ENCODE peak calls at places on chromosomes 5 and 9, in ten cellular contexts. One of them, this sample, is unnamed.

GRCh38 chr5:154945695-154946301 is 4.9 kb downstream of the MRPL22 start:
- DNase-seq in AG04450: no peak
- DNase-seq in neural progenitor cell: peak
- DNase-seq in mammary epithelial cell: no peak
- DNase-seq in CD8-positive, alpha-beta T cell: no peak
- DNase-seq in NB4: peak
- DNase-seq in astrocyte of the spinal cord: peak
- DNase-seq in Panc1: no peak
- DNase-seq in psoas muscle: no peak
- DNase-seq in cardiac fibroblast: peak
- DNase-seq in this sample: no peak

GRCh38 chr5:140548791-140549190 is 1.3 kb downstream of the EIF4EBP3 start:
- DNase-seq in astrocyte of the spinal cord: no peak
- DNase-seq in mammary epithelial cell: no peak
- DNase-seq in AG04450: no peak
- DNase-seq in psoas muscle: no peak
- DNase-seq in Panc1: no peak
- DNase-seq in neural progenitor cell: no peak
- DNase-seq in CD8-positive, alpha-beta T cell: no peak
- DNase-seq in NB4: no peak
- DNase-seq in cardiac fibroblast: no peak
- DNase-seq in this sample: no peak

GRCh38 chr9:120921751-120922181 is 4.8 kb downstream of the TRAF1 start:
- DNase-seq in mammary epithelial cell: no peak
- DNase-seq in NB4: no peak
- DNase-seq in AG04450: no peak
- DNase-seq in CD8-positive, alpha-beta T cell: no peak
- DNase-seq in Panc1: no peak
- DNase-seq in astrocyte of the spinal cord: no peak
- DNase-seq in neural progenitor cell: no peak
- DNase-seq in cardiac fibroblast: no peak
- DNase-seq in psoas muscle: no peak
- DNase-seq in this sample: no peak

GRCh38 chr5:159515197-159515596 is 184.9 kb upstream of the IL12B start:
- DNase-seq in CD8-positive, alpha-beta T cell: no peak
- DNase-seq in AG04450: no peak
- DNase-seq in astrocyte of the spinal cord: no peak
- DNase-seq in NB4: no peak
- DNase-seq in cardiac fibroblast: no peak
- DNase-seq in psoas muscle: no peak
- DNase-seq in Panc1: no peak
- DNase-seq in mammary epithelial cell: no peak
- DNase-seq in neural progenitor cell: no peak
- DNase-seq in this sample: no peak

GRCh38 chr5:180334751-180335613 is 18.2 kb downstream of the GFPT2 start:
- DNase-seq in AG04450: no peak
- DNase-seq in cardiac fibroblast: no peak
- DNase-seq in psoas muscle: no peak
- DNase-seq in CD8-positive, alpha-beta T cell: no peak
- DNase-seq in NB4: no peak
- DNase-seq in astrocyte of the spinal cord: no peak
- DNase-seq in Panc1: no peak
- DNase-seq in mammary epithelial cell: no peak
- DNase-seq in neural progenitor cell: no peak
- DNase-seq in this sample: no peak

GRCh38 chr5:6543346-6543730 is 89.5 kb downstream of the NSUN2 start:
- DNase-seq in AG04450: no peak
- DNase-seq in astrocyte of the spinal cord: no peak
- DNase-seq in mammary epithelial cell: no peak
- DNase-seq in CD8-positive, alpha-beta T cell: no peak
- DNase-seq in Panc1: no peak
- DNase-seq in psoas muscle: no peak
- DNase-seq in neural progenitor cell: no peak
- DNase-seq in cardiac fibroblast: no peak
- DNase-seq in NB4: no peak
- DNase-seq in this sample: no peak

GRCh38 chr5:80622756-80623155 is 31.7 kb upstream of the MSH3 start:
- DNase-seq in AG04450: no peak
- DNase-seq in psoas muscle: no peak
- DNase-seq in CD8-positive, alpha-beta T cell: no peak
- DNase-seq in mammary epithelial cell: no peak
- DNase-seq in neural progenitor cell: no peak
- DNase-seq in cardiac fibroblast: no peak
- DNase-seq in NB4: no peak
- DNase-seq in Panc1: no peak
- DNase-seq in astrocyte of the spinal cord: no peak
- DNase-seq in this sample: no peak

GRCh38 chr5:72408602-72409001 is 88.4 kb downstream of the PTCD2 start:
- DNase-seq in cardiac fibroblast: peak
- DNase-seq in CD8-positive, alpha-beta T cell: no peak
- DNase-seq in Panc1: no peak
- DNase-seq in neural progenitor cell: no peak
- DNase-seq in AG04450: no peak
- DNase-seq in astrocyte of the spinal cord: no peak
- DNase-seq in NB4: no peak
- DNase-seq in psoas muscle: no peak
- DNase-seq in mammary epithelial cell: no peak
- DNase-seq in this sample: no peak

GRCh38 chr5:126248611-126249010 is 174.6 kb upstream of the GRAMD2B start:
- DNase-seq in NB4: no peak
- DNase-seq in neural progenitor cell: no peak
- DNase-seq in astrocyte of the spinal cord: no peak
- DNase-seq in AG04450: no peak
- DNase-seq in mammary epithelial cell: no peak
- DNase-seq in psoas muscle: no peak
- DNase-seq in Panc1: no peak
- DNase-seq in cardiac fibroblast: no peak
- DNase-seq in CD8-positive, alpha-beta T cell: no peak
- DNase-seq in this sample: no peak

GRCh38 chr5:5340206-5340729 is 82.2 kb upstream of the ICE1 start:
- DNase-seq in mammary epithelial cell: peak
- DNase-seq in astrocyte of the spinal cord: peak
- DNase-seq in AG04450: peak
- DNase-seq in psoas muscle: peak
- DNase-seq in Panc1: peak
- DNase-seq in cardiac fibroblast: peak
- DNase-seq in neural progenitor cell: peak
- DNase-seq in NB4: peak
- DNase-seq in CD8-positive, alpha-beta T cell: no peak
- DNase-seq in this sample: peak

GRCh38 chr5:154202379-154203260 is 12.1 kb downstream of the GALNT10 start:
- DNase-seq in NB4: no peak
- DNase-seq in CD8-positive, alpha-beta T cell: peak
- DNase-seq in psoas muscle: no peak
- DNase-seq in Panc1: no peak
- DNase-seq in neural progenitor cell: no peak
- DNase-seq in astrocyte of the spinal cord: no peak
- DNase-seq in mammary epithelial cell: no peak
- DNase-seq in AG04450: no peak
- DNase-seq in cardiac fibroblast: no peak
- DNase-seq in this sample: no peak

GRCh38 chr9:15401266-15401665 is 21.4 kb upstream of the SNAPC3 start:
- DNase-seq in psoas muscle: no peak
- DNase-seq in CD8-positive, alpha-beta T cell: no peak
- DNase-seq in Panc1: no peak
- DNase-seq in cardiac fibroblast: peak
- DNase-seq in mammary epithelial cell: no peak
- DNase-seq in AG04450: no peak
- DNase-seq in NB4: no peak
- DNase-seq in astrocyte of the spinal cord: peak
- DNase-seq in neural progenitor cell: no peak
- DNase-seq in this sample: no peak

GRCh38 chr5:50435131-50435530 is 6.0 kb downstream of the EMB start:
- DNase-seq in astrocyte of the spinal cord: no peak
- DNase-seq in mammary epithelial cell: no peak
- DNase-seq in psoas muscle: no peak
- DNase-seq in NB4: no peak
- DNase-seq in neural progenitor cell: no peak
- DNase-seq in cardiac fibroblast: no peak
- DNase-seq in Panc1: no peak
- DNase-seq in AG04450: no peak
- DNase-seq in CD8-positive, alpha-beta T cell: no peak
- DNase-seq in this sample: no peak

DNA sequence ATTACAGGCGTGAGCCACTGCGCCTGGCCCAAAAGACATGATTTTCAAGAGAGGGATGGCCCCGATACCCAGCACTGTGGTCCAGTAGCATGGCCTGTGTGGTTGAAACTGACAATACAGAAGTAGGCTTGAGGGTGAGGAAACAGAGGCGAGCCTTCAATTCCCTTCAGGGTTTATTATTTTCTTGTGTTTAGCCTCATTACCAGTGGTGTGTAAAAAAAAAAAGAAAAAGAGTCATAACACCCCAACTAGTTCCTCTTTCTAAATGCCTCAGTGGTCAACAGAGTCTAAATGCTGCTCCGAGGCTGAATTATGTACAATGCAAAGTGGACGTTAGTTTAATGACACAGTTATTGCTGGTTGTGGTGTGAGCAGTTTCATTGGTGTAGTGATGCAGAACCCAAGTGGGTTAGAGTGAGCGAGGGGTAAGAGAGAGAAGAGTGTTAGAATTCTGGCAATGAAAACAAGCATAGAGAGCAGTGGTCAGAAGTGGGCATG is 58.8 kb downstream of the SNX30 start:
- DNase-seq in Panc1: no peak
- DNase-seq in mammary epithelial cell: no peak
- DNase-seq in NB4: peak
- DNase-seq in astrocyte of the spinal cord: no peak
- DNase-seq in cardiac fibroblast: no peak
- DNase-seq in psoas muscle: no peak
- DNase-seq in AG04450: no peak
- DNase-seq in neural progenitor cell: no peak
- DNase-seq in CD8-positive, alpha-beta T cell: no peak
- DNase-seq in this sample: no peak
- H3K4me3 ChIP-seq in Panc1: no peak
- H3K4me3 ChIP-seq in mammary epithelial cell: no peak
- H3K4me3 ChIP-seq in NB4: peak
- H3K4me3 ChIP-seq in astrocyte of the spinal cord: no peak
- H3K4me3 ChIP-seq in cardiac fibroblast: no peak
- H3K4me3 ChIP-seq in psoas muscle: no peak
- H3K4me3 ChIP-seq in AG04450: no peak
- H3K4me3 ChIP-seq in neural progenitor cell: no peak
- H3K4me3 ChIP-seq in CD8-positive, alpha-beta T cell: no peak
- H3K4me3 ChIP-seq in this sample: no peak

DNA sequence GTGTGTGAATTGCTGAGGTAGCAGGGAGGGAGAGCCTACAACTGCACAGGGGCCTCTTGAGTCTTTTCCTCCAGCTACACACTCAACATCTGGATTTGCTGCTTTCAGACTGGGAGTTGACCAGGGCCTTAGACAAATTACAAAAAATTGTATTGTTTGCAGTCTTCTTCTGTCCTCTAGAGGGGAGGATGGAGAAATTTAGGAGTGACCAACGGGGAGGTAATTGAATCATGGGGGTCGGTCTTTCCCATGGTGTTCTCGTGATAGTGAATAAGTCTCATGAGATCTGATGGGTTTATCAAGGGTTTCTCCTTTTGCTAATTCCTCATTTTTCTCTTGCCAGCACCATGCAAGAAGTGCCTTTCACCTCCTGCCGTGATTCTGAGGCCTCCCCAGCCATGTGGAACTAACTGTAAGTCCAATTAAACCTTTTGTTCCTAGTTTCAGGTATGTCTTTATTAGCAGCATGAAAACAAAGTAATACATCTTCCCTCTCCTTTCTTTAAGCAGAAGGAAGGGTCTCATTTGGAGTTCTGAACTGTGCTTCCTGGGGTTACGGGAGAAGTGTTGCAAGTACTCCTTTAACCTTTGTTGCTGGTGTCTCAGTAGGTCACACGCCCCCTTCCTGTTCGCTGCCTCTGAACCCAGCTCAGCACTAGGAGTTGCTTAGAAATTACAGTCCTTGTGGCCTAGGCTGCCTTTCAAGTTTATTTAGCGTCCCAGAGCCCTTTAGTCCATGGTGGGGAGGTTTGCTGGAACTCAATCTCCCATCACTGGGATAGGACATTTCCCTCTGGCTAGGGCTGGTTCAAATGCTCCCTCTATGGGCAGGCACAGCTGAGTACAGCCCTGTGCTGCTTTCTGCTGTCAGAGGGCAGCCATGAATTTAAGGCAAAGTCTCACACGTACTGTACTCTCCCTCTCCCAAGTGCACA is 4.4 kb downstream of the IFNA8 start:
- DNase-seq in CD8-positive, alpha-beta T cell: peak
- DNase-seq in cardiac fibroblast: no peak
- DNase-seq in neural progenitor cell: peak
- DNase-seq in psoas muscle: no peak
- DNase-seq in Panc1: no peak
- DNase-seq in NB4: peak
- DNase-seq in AG04450: no peak
- DNase-seq in mammary epithelial cell: no peak
- DNase-seq in astrocyte of the spinal cord: no peak
- DNase-seq in this sample: no peak
- TF ChIP-seq CTCF in CD8-positive, alpha-beta T cell: no peak
- TF ChIP-seq CTCF in cardiac fibroblast: peak
- TF ChIP-seq CTCF in neural progenitor cell: peak
- TF ChIP-seq CTCF in psoas muscle: no peak
- TF ChIP-seq CTCF in Panc1: no peak
- TF ChIP-seq CTCF in NB4: peak
- TF ChIP-seq CTCF in AG04450: peak
- TF ChIP-seq CTCF in mammary epithelial cell: no peak
- TF ChIP-seq CTCF in astrocyte of the spinal cord: peak
- TF ChIP-seq CTCF in this sample: no peak

DNA sequence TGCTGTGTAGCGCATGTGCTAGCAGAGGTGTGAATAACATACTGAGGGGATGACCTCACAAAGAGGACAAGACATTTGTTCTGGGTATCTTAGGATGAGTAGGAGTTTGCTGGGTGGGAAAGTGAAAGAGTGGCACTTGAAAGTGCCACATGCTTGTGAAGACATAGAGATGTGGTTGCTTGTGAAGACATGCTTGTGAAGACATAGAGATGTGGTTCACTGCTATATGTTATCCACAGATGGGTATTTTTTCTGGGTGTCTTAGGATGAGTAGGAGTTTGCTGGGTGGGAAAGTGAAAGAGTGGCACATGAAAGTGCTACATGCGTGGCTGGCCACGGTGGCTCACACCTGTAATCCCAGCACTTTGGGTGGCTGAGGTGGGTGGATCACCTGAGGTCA is 63.6 kb downstream of the MAST4 start:
- DNase-seq in astrocyte of the spinal cord: no peak
- DNase-seq in cardiac fibroblast: no peak
- DNase-seq in neural progenitor cell: no peak
- DNase-seq in NB4: no peak
- DNase-seq in CD8-positive, alpha-beta T cell: no peak
- DNase-seq in AG04450: no peak
- DNase-seq in Panc1: no peak
- DNase-seq in psoas muscle: no peak
- DNase-seq in mammary epithelial cell: no peak
- DNase-seq in this sample: no peak
- H3K4me3 ChIP-seq in astrocyte of the spinal cord: no peak
- H3K4me3 ChIP-seq in cardiac fibroblast: no peak
- H3K4me3 ChIP-seq in neural progenitor cell: no peak
- H3K4me3 ChIP-seq in NB4: no peak
- H3K4me3 ChIP-seq in CD8-positive, alpha-beta T cell: no peak
- H3K4me3 ChIP-seq in AG04450: no peak
- H3K4me3 ChIP-seq in Panc1: no peak
- H3K4me3 ChIP-seq in psoas muscle: no peak
- H3K4me3 ChIP-seq in mammary epithelial cell: no peak
- H3K4me3 ChIP-seq in this sample: no peak

DNA sequence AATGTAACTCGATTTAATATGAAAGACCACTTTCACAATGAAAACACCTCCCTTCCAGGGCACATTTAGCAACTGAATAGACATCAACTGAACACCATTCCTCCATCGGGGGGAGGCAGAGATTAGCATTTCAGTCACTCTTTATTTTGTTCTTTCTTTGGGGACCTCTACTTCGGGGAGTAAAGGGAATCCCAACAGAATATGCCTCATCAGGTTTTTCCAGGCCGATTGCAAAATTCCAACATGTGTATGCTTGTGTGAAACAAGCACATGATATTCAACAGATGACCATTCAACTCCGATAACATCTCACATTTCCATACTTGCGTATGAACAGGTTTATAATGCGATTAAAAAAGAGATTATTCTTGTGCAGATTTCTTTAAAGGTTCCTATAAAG is 124.2 kb upstream of the RETREG1 start:
- DNase-seq in NB4: no peak
- DNase-seq in AG04450: no peak
- DNase-seq in CD8-positive, alpha-beta T cell: no peak
- DNase-seq in neural progenitor cell: peak
- DNase-seq in astrocyte of the spinal cord: peak
- DNase-seq in psoas muscle: no peak
- DNase-seq in Panc1: no peak
- DNase-seq in cardiac fibroblast: peak
- DNase-seq in mammary epithelial cell: peak
- DNase-seq in this sample: no peak
- TF ChIP-seq CTCF in NB4: no peak
- TF ChIP-seq CTCF in AG04450: no peak
- TF ChIP-seq CTCF in CD8-positive, alpha-beta T cell: no peak
- TF ChIP-seq CTCF in neural progenitor cell: peak
- TF ChIP-seq CTCF in astrocyte of the spinal cord: no peak
- TF ChIP-seq CTCF in psoas muscle: no peak
- TF ChIP-seq CTCF in Panc1: no peak
- TF ChIP-seq CTCF in cardiac fibroblast: no peak
- TF ChIP-seq CTCF in mammary epithelial cell: no peak
- TF ChIP-seq CTCF in this sample: no peak

This sample was measured in astrocyte of the cerebellum.